ENCODE peak calls at places on chromosome 5, in ten cellular contexts. M is mesendoderm, O is GM23248, E is HCT116, B is neural progenitor cell, F is H9, U is GM12878, T is trophoblast cell, N is IMR-90, D is PC-3. P is an unnamed sample.

GRCh38 chr5:419970-420369 is 23.0 kb upstream of the EXOC3 start:
- DNase-seq in D (no peak), E (no peak), N (no peak), U (no peak), M (no peak), F (no peak), O (no peak), T (no peak), B (no peak), P (no peak)

GRCh38 chr5:130545291-130545690 is 619.8 kb downstream of the HINT1 start:
- DNase-seq in D (peak), O (no peak), N (no peak), U (no peak), F (no peak), E (no peak), T (peak), M (no peak), B (no peak), P (no peak)

GRCh38 chr5:14299666-14300065 is 156.5 kb downstream of the TRIO start:
- DNase-seq in N (no peak), M (no peak), B (peak), E (no peak), U (no peak), D (no peak), T (no peak), O (no peak), F (no peak), P (no peak)

GRCh38 chr5:139645495-139645871 is 2.7 kb upstream of the CXXC5 start:
- DNase-seq in D (no peak), E (no peak), T (no peak), F (no peak), B (no peak), M (no peak), U (no peak), N (no peak), O (no peak), P (no peak)

GRCh38 chr5:98193921-98194760 is 579.3 kb upstream of the RGMB start:
- DNase-seq in T (no peak), E (no peak), U (no peak), N (no peak), M (no peak), F (no peak), O (no peak), D (peak), B (no peak), P (no peak)

GRCh38 chr5:171913987-171914273 is 92.5 kb downstream of the FBXW11 start:
- DNase-seq in D (no peak), U (no peak), E (no peak), F (no peak), T (no peak), O (peak), B (no peak), M (no peak), N (peak), P (no peak)

GRCh38 chr5:180640301-180640764 is 9.1 kb downstream of the FLT4 start:
- DNase-seq in U (no peak), E (no peak), M (no peak), F (no peak), N (no peak), O (no peak), T (no peak), B (no peak), D (no peak), P (no peak)

GRCh38 chr5:173395257-173395932 is 67.2 kb upstream of the STC2 start:
- DNase-seq in D (peak), M (peak), B (no peak), F (peak), T (peak), N (peak), E (peak), U (no peak), O (peak), P (no peak)

GRCh38 chr5:77168884-77169254 is 41.6 kb upstream of the PDE8B start:
- DNase-seq in O (peak), E (no peak), M (no peak), D (peak), T (peak), B (no peak), F (no peak), N (no peak), U (no peak), P (no peak)

GRCh38 chr5:138911441-138911840 is 36.3 kb upstream of the LRRTM2 start:
- DNase-seq in M (no peak), O (peak), E (no peak), U (no peak), F (no peak), B (no peak), T (no peak), N (no peak), D (no peak), P (no peak)

GRCh38 chr5:167049043-167049663 is 1242.3 kb upstream of the WWC1 start:
- DNase-seq in M (peak), D (peak), E (peak), U (no peak), T (peak), N (no peak), O (peak), F (peak), B (peak), P (peak)

GRCh38 chr5:96320797-96321196 is 112.3 kb downstream of the PCSK1 start:
- DNase-seq in F (no peak), E (peak), T (no peak), M (no peak), U (no peak), D (peak), O (peak), B (no peak), N (peak), P (no peak)

GRCh38 chr5:20286512-20286911 is 298.5 kb upstream of the CDH18 start:
- DNase-seq in N (peak), D (peak), E (no peak), U (no peak), M (no peak), B (no peak), O (peak), T (no peak), F (no peak), P (no peak)

GRCh38 chr5:82396396-82396795 is 118.2 kb upstream of the RPS23 start:
- DNase-seq in D (no peak), O (peak), M (no peak), N (peak), B (no peak), U (no peak), F (no peak), E (no peak), T (no peak), P (no peak)

GRCh38 chr5:74340476-74340875 is 300.1 kb downstream of the ENC1 start:
- DNase-seq in D (no peak), T (no peak), B (no peak), U (no peak), F (no peak), M (no peak), N (no peak), O (no peak), E (no peak), P (no peak)

GRCh38 chr5:35372482-35372881 is 142.2 kb upstream of the PRLR start:
- DNase-seq in D (no peak), O (no peak), T (peak), M (no peak), U (no peak), F (no peak), B (no peak), E (no peak), N (no peak), P (no peak)

GRCh38 chr5:588406-588995 is 23.6 kb upstream of the CEP72 start:
- DNase-seq in O (no peak), B (no peak), T (no peak), U (no peak), M (no peak), N (no peak), F (no peak), E (no peak), D (no peak), P (no peak)

GRCh38 chr5:78560000-78560399 is 88.6 kb downstream of the LHFPL2 start:
- DNase-seq in E (no peak), F (peak), N (no peak), U (no peak), B (no peak), D (no peak), O (no peak), M (no peak), T (no peak), P (no peak)

GRCh38 chr5:40689442-40689841 is 9.7 kb downstream of the PTGER4 start:
- DNase-seq in D (peak), E (peak), N (peak), B (no peak), M (peak), O (peak), T (peak), U (peak), F (no peak), P (peak)

GRCh38 chr5:171891595-171891994 is 106.0 kb downstream of the SMIM23 start:
- DNase-seq in O (no peak), B (no peak), T (no peak), M (no peak), N (no peak), D (no peak), U (no peak), E (no peak), F (no peak), P (no peak)

GRCh38 chr5:60701317-60701988 is 1.5 kb upstream of the DEPDC1B start:
- DNase-seq in O (peak), F (no peak), M (peak), B (no peak), N (no peak), D (no peak), T (peak), U (no peak), E (no peak), P (peak)

GRCh38 chr5:78649816-78650561 is 1.4 kb upstream of the LHFPL2 start:
- DNase-seq in D (no peak), N (peak), M (peak), O (peak), F (peak), U (no peak), T (no peak), E (no peak), B (peak), P (no peak)

GRCh38 chr5:84433461-84433860 is 48.8 kb upstream of the EDIL3 start:
- DNase-seq in F (no peak), T (no peak), O (peak), B (no peak), D (no peak), N (peak), M (no peak), E (no peak), U (no peak), P (peak)

GRCh38 chr5:60522299-60522915 is 177.6 kb downstream of the DEPDC1B start:
- DNase-seq in D (no peak), E (no peak), O (no peak), M (no peak), U (peak), T (peak), N (peak), F (no peak), B (no peak), P (peak)

GRCh38 chr5:167755420-167755819 is 536.0 kb upstream of the WWC1 start:
- DNase-seq in N (no peak), M (no peak), U (no peak), O (no peak), E (no peak), B (no peak), F (no peak), D (no peak), T (no peak), P (no peak)

GRCh38 chr5:135162661-135163265 is 128.7 kb upstream of the PITX1 start:
- DNase-seq in O (no peak), T (no peak), N (peak), D (no peak), M (peak), B (no peak), E (no peak), F (no peak), U (no peak), P (no peak)

GRCh38 chr5:28499764-28500290 is 1461.4 kb upstream of the CDH9 start:
- DNase-seq in E (no peak), B (no peak), N (no peak), M (no peak), O (no peak), F (no peak), T (no peak), U (no peak), D (peak), P (no peak)

GRCh38 chr5:120803282-120803681 is 339.2 kb downstream of the PRR16 start:
- DNase-seq in U (no peak), F (no peak), T (no peak), E (peak), N (peak), M (peak), D (peak), O (peak), B (no peak), P (peak)

GRCh38 chr5:138467711-138468132 is 2.4 kb downstream of the EGR1 start:
- DNase-seq in T (no peak), F (no peak), D (no peak), O (no peak), U (no peak), M (peak), N (no peak), E (no peak), B (no peak), P (no peak)

GRCh38 chr5:124979174-124979573 is 232.7 kb upstream of the ZNF608 start:
- DNase-seq in N (peak), E (no peak), B (peak), M (peak), F (peak), O (peak), T (peak), D (peak), U (no peak), P (no peak)

DNA sequence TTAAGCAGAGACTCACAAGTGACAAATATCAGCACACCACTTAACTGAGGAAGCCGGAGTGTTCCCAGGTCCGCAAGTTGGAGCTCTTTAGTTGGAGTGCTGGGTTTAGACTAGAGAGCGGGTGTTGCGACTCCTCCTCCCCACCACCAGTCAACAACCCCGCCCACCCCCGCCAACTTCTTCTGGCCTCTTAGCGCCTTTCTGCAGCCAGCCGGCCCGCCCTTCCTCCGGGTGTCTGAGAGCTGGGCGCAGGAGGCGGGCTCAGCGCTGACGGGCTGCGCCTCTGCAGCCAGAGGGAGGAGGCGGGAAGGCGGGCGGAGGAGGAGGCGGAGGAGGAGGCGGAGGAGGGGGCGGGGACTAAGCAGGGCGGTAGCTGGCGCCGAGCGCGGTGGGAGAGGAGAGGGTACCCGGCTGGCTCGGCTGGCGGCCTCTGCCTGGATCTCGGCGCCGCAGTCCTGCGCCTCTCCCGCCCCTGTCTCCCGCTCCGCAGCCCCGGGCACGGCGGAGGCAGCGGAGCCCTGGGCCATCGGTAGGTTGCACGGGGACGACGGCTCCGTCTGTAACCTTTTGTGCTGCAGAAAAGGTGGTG is at the start of gene MACIR:
- DNase-seq in D (peak), B (peak), U (peak), N (peak), T (peak), E (peak), O (peak), F (peak), M (peak), P (peak)
- H3K9ac ChIP-seq in D (peak), B (peak), U (peak), N (peak), T (peak), E (peak), O (peak), F (peak), M (peak), P (peak)

DNA sequence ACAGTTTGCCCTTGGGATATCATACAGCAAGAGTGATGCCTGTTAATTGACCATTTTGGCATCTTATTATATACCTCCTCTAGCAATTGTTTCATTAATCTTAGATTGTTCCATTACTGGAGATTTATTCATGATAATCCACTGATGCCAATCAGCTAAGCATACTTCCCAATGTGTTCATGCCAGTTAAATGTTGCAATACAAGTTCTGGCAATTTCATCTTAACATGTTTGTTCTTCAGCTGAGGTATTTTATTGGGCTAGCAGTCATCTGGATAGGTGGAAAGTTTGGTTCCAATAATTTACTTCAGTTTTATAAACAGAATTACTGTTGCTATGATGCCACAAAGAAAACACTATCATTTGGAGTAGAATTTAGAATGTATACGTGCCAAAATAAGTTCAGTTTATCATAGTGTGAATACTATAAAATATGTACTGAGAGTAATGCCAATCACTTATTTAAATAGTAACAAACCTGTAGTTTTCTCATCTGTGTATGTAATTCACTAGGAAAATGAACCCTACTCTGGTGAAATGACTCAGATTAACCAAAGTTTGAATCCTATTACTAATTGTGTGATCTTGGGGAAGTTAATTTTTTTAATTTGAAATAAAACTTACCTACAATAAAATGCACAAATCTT is 27.9 kb upstream of the IL31RA start:
- DNase-seq in B (no peak), T (no peak), E (no peak), U (no peak), M (no peak), N (no peak), O (no peak), F (no peak), D (peak), P (no peak)
- H3K4me2 ChIP-seq in B (no peak), T (no peak), E (no peak), U (no peak), M (no peak), N (no peak), O (no peak), F (no peak), D (peak), P (no peak)

DNA sequence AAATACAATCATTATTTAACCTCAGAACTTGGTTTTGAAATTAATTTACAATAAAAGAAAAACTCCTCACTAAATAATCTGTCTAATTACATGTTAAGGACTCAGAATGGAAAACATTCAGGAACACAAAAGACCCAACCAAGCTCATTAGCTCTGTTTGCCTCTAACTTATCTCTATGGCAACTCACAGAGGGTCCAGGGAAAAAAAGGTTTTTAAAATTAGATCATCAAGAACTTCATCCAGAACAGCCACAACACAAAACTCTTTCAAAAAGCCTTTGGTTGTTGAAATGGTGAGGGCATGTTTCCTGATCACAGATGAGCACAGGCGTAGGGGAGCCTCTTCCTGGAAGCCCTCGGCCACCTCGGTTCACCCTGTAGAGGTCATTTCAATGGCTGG is 17.3 kb upstream of the TCF7 start:
- DNase-seq in O (peak), B (peak), E (no peak), N (no peak), D (no peak), T (no peak), F (no peak), M (no peak), U (no peak), P (no peak)
- H3K9ac ChIP-seq in O (no peak), B (no peak), E (no peak), N (no peak), D (no peak), T (no peak), F (no peak), M (no peak), U (no peak), P (no peak)

GRCh38 chr5:143434261-143435206 is 31.0 kb upstream of the NR3C1 start:
- DNase-seq in D (no peak), N (no peak), T (peak), B (no peak), M (no peak), F (no peak), E (no peak), U (no peak), O (no peak), P (no peak)

GRCh38 chr5:143432658-143433239 is 29.3 kb upstream of the NR3C1 start:
- DNase-seq in B (no peak), M (no peak), U (no peak), D (no peak), F (no peak), O (no peak), E (no peak), T (no peak), N (no peak), P (no peak)

GRCh38 chr5:143433680-143434079 is 30.2 kb upstream of the NR3C1 start:
- DNase-seq in O (no peak), B (no peak), E (no peak), T (no peak), D (no peak), N (no peak), M (no peak), F (no peak), U (no peak), P (no peak)

GRCh38 chr5:143428738-143429420 is 25.4 kb upstream of the NR3C1 start:
- DNase-seq in N (no peak), T (no peak), B (no peak), F (no peak), U (no peak), M (no peak), E (no peak), O (no peak), D (no peak), P (no peak)

DNA sequence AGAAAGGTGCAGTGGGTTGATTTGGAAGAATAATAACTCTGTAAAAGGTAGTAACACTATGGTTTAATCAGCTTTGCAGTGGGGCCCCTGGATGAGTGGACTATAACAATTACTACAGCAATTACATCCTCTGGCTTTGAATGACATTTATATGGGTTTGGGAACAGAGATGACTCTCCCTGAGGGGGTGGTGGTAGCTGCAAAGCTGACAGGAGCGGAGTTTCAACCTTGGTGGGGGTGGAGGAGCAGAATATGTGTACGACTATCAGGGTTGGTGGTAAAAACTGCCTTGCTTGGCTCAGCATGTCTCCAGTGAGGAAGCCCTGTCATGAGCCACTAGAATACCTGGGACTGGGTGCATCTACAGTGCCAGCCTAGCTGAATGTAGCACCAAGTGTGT is 28.3 kb upstream of the NR3C1 start:
- DNase-seq in M (no peak), U (no peak), N (no peak), E (no peak), B (no peak), T (no peak), D (no peak), O (no peak), F (no peak), P (no peak)
- H3K4me2 ChIP-seq in M (no peak), U (peak), N (no peak), E (no peak), B (no peak), T (no peak), D (no peak), O (no peak), F (no peak), P (no peak)

P was measured in endothelial cell of umbilical vein.